ENCODE peak calls at places on chromosomes 1 and 21, in seven cellular contexts. U, R, M, Y, E, X and V are unnamed samples.

GRCh38 chr1:57422271-57423134 is 1.4 kb downstream of the DAB1 start:
- DNase-seq in U (peak; percentile 10), R (no peak), M (peak; percentile 67), Y (peak; percentile 12), E (no peak), X (peak; percentile 36), V (peak; percentile 3)

GRCh38 chr1:26353976-26354820 is at the start of gene CRYBG2:
- DNase-seq in U (no peak), R (peak; percentile 84), M (no peak), Y (no peak), E (no peak), X (no peak), V (no peak)

GRCh38 chr1:198699167-198700015 is 60.6 kb downstream of the PTPRC start:
- DNase-seq in U (peak; percentile 56), R (peak; percentile 61), M (peak; percentile 72), Y (peak; percentile 48), E (no peak), X (peak; percentile 55), V (no peak)

GRCh38 chr1:204318324-204318723 is 41.4 kb downstream of the PLEKHA6 start:
- DNase-seq in U (no peak), R (no peak), M (no peak), Y (no peak), E (no peak), X (no peak), V (no peak)

GRCh38 chr1:230509281-230509977 is 83.3 kb upstream of the PGBD5 start:
- DNase-seq in U (peak; percentile 85), R (no peak), M (no peak), Y (peak; percentile 65), E (no peak), X (no peak), V (no peak)

GRCh38 chr1:24952413-24952841 is 22.4 kb upstream of the RUNX3 start:
- DNase-seq in U (peak; percentile 29), R (no peak), M (no peak), Y (no peak), E (no peak), X (no peak), V (no peak)

GRCh38 chr1:29505537-29506220 is 269.4 kb downstream of the PTPRU start:
- DNase-seq in U (no peak), R (peak; percentile 6), M (no peak), Y (no peak), E (peak; percentile 32), X (no peak), V (peak; percentile 62)

GRCh38 chr21:36863260-36863659 is 103.2 kb downstream of the HLCS start:
- DNase-seq in U (no peak), R (no peak), M (no peak), Y (no peak), E (no peak), X (no peak), V (no peak)

GRCh38 chr1:76901158-76901767 is 34.0 kb downstream of the ST6GALNAC5 start:
- DNase-seq in U (peak; percentile 69), R (no peak), M (peak; percentile 60), Y (peak; percentile 68), E (no peak), X (peak; percentile 54), V (peak; percentile 3)